ENCODE peak calls at places on chromosomes 3 and 15, in five cellular contexts. E, J, Y, Q and T are unnamed samples.

GRCh38 chr3:170802164-170803151 is 67.5 kb downstream of the RPL22L1 start:
- DNase-seq in E (no peak), J (no peak), Y (peak), Q (no peak), T (no peak)

GRCh38 chr3:45950686-45951600 is 7.7 kb downstream of the CXCR6 start:
- DNase-seq in E (no peak), J (peak), Y (no peak), Q (no peak), T (no peak)

GRCh38 chr3:149495581-149496125 is 21.2 kb downstream of the TM4SF4 start:
- DNase-seq in E (no peak), J (no peak), Y (no peak), Q (no peak), T (no peak)

GRCh38 chr3:39137435-39137936 is 15.9 kb downstream of the CSRNP1 start:
- DNase-seq in E (no peak), J (no peak), Y (no peak), Q (no peak), T (no peak)

GRCh38 chr3:124032351-124032880 is 40.5 kb upstream of the ROPN1 start:
- DNase-seq in E (no peak), J (no peak), Y (no peak), Q (no peak), T (peak)

GRCh38 chr3:10309736-10310135 is 11.2 kb downstream of the SEC13 start:
- DNase-seq in E (no peak), J (no peak), Y (peak), Q (no peak), T (no peak)

GRCh38 chr3:187296915-187297314 is 5.4 kb upstream of the MASP1 start:
- DNase-seq in E (no peak), J (no peak), Y (peak), Q (no peak), T (no peak)

GRCh38 chr15:95887666-95888480 is 442.6 kb upstream of the NR2F2 start:
- DNase-seq in E (no peak), J (no peak), Y (peak), Q (no peak), T (no peak)

GRCh38 chr3:178198329-178198728 is 337.9 kb upstream of the KCNMB2 start:
- DNase-seq in E (no peak), J (no peak), Y (peak), Q (no peak), T (no peak)

GRCh38 chr3:189652042-189652441 is 20.9 kb downstream of the TP63 start:
- DNase-seq in E (no peak), J (no peak), Y (peak), Q (no peak), T (no peak)

GRCh38 chr3:134294302-134294925 is 43.8 kb upstream of the RYK start:
- DNase-seq in E (no peak), J (no peak), Y (no peak), Q (no peak), T (no peak)

GRCh38 chr3:66367979-66368378 is 132.8 kb downstream of the LRIG1 start:
- DNase-seq in E (no peak), J (no peak), Y (no peak), Q (no peak), T (no peak)

GRCh38 chr3:99674086-99674789 is 35.8 kb downstream of the COL8A1 start:
- DNase-seq in E (no peak), J (no peak), Y (peak), Q (no peak), T (peak)

GRCh38 chr3:40042752-40043443 is 233.5 kb downstream of the MYRIP start:
- DNase-seq in E (no peak), J (no peak), Y (no peak), Q (no peak), T (no peak)

GRCh38 chr3:157871248-157871647 is 235.0 kb downstream of the SHOX2 start:
- DNase-seq in E (no peak), J (no peak), Y (no peak), Q (no peak), T (no peak)

GRCh38 chr3:123098411-123099330 is 31.8 kb downstream of the PDIA5 start:
- DNase-seq in E (peak), J (peak), Y (no peak), Q (no peak), T (no peak)

GRCh38 chr3:12638105-12638504 is 25.8 kb downstream of the RAF1 start:
- DNase-seq in E (no peak), J (no peak), Y (peak), Q (peak), T (no peak)

GRCh38 chr3:49779378-49780079 is 6.8 kb downstream of the IP6K1 start:
- DNase-seq in E (no peak), J (no peak), Y (no peak), Q (no peak), T (no peak)

GRCh38 chr15:41927516-41927915 is 33.7 kb upstream of the SPTBN5 start:
- DNase-seq in E (no peak), J (no peak), Y (no peak), Q (no peak), T (no peak)

DNA sequence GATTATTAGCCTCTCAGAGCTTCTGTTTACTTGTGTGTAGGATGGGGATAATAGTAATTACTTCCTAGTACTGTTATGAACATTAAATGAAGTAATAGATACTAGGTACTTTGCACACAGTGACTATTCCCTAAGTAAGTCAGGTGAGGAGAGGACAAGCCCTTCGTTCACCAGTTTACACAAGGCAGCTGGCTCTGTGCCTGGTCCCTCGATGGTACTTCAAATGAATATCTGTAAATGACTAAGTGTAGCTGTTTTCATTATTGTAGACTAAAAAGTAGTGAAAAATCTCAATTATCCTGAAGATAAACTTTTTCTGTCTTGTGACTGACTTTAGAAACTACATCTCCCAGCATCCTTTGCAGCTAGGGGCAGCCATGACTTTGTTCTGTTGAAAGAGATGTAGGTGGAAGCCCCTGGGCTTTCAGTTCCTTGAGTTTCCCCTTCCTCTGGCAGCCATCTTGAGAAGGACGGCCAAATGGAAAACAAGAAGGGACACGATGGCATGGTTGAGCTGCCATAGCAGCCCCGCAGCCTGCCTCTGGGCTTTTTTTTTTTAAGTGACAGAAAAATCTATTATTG is 11.7 kb upstream of the WNT7A start:
- DNase-seq in E (no peak), J (peak), Y (no peak), Q (no peak), T (peak)
- TF ChIP-seq POLR2A in E (no peak), J (no peak), Y (no peak), Q (no peak), T (no peak)

DNA sequence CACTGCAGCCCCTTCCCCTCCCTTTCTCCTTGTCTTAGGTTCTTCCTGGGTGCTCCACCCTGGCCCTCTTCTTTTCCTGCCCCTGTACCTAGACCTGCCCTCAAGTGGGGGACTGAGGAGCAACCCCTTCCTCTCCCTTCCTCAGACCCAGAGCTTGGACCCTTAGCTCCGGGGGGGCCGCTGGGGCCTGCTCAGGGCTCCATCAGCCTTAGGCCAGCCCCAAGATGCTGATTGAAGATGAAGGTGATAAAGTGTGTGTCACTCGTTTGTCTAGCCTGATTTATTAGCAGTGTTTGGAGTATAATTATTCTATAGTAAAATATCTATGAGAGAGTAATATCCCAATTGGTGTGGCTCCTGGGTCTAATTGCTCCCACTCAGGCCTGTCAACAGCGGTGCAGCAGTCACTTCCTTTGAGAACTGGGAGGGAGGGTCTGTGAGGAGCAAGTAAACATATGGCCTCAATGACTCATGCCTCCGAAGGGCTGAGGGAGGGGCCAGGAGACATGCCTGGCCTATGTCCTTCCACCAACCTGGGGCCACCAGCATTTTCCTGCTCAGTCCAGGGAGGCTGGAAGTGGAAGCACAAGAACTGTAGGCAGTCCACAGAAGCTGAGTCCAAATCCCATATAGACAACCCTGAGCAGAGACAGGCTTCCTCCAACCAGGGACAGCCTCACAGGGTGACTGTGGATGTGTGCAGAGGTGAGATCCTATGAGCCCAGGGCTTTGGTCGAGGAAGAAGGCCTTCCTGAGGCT is 123.2 kb downstream of the DNAJB8 start:
- DNase-seq in E (no peak), J (peak), Y (peak), Q (peak), T (no peak)
- H3K27ac ChIP-seq in E (peak), J (no peak), Y (no peak), Q (peak), T (no peak)

DNA sequence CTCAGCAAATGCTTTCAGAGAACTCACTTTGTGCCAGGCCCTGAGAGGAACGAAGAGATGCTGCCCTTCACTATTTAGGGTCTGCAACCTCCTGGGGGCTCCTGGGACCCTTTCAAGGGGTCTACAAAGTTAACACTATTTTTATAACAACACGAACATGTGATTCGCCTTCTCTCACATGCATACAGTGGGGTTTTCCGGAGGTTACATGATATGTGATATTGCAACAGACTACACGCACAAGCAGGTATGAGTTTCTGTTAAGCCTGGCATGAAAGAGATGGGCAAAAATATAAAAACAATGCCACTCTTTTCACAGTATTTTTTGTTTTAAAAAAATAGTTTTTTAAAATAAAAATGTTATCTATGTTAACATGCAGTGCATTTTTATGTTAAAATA is 10.3 kb downstream of the STARD5 start:
- DNase-seq in E (no peak), J (no peak), Y (peak), Q (no peak), T (no peak)
- H3K4me3 ChIP-seq in E (no peak), J (no peak), Y (no peak), Q (no peak), T (no peak)

GRCh38 chr15:83112233-83112958 is 5.0 kb downstream of the TM6SF1 start:
- DNase-seq in E (no peak), J (no peak), Y (peak), Q (no peak), T (no peak)
- TF ChIP-seq POLR2A in E (no peak), J (no peak), Y (no peak), Q (no peak), T (no peak)

GRCh38 chr15:63492541-63493077 is 11.8 kb upstream of the USP3 start:
- DNase-seq in E (no peak), J (no peak), Y (peak), Q (no peak), T (no peak)
- H3K27ac ChIP-seq in E (no peak), J (peak), Y (peak), Q (no peak), T (no peak)

GRCh38 chr15:81174125-81174524 is 22.6 kb upstream of the IL16 start:
- DNase-seq in E (no peak), J (no peak), Y (no peak), Q (no peak), T (no peak)

GRCh38 chr15:81174759-81175327 is 21.8 kb upstream of the IL16 start:
- DNase-seq in E (no peak), J (no peak), Y (no peak), Q (no peak), T (no peak)

GRCh38 chr15:81170504-81170903 is 26.2 kb upstream of the IL16 start:
- DNase-seq in E (no peak), J (no peak), Y (no peak), Q (no peak), T (no peak)

GRCh38 chr15:81168680-81169079 is 28.0 kb upstream of the IL16 start:
- DNase-seq in E (no peak), J (no peak), Y (no peak), Q (no peak), T (no peak)

GRCh38 chr15:81171286-81171685 is 25.4 kb upstream of the IL16 start:
- DNase-seq in E (no peak), J (no peak), Y (no peak), Q (no peak), T (no peak)
- H3K4me3 ChIP-seq in E (no peak), J (no peak), Y (no peak), Q (no peak), T (no peak)

DNA sequence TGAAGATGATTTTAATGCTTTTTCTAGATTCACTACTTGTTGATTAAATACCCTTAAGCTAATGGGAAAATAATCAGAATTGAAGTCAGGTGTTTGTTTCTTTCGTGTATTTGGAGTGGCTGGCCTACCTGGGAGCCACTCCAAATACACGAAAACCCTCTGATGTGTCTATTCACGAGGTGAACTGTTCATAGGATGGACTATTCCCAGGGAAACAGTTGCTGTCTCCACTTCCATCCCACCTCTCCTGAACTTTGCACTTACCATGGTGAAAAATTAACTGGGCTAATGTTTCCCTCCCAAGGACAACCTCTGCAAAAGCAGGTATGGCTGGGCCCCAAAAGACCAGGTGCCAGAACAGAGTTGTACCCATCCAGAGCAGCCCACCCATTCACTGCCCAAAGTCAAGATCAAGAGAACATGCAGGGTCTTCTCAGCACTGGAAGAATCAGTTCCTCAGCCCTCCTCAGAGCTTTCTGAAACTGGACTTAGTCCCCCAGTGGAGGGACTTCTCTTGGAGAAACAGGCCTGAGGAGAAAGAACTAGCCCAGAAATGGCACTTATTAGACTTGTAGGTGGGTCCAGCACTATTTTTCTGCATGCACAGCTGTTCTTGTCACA is 2.9 kb upstream of the SMAD3 start:
- DNase-seq in E (no peak), J (no peak), Y (no peak), Q (peak), T (no peak)
- TF ChIP-seq POLR2A in E (no peak), J (no peak), Y (no peak), Q (no peak), T (no peak)

GRCh38 chr15:70318594-70318993 is 220.9 kb upstream of the TLE3 start:
- DNase-seq in E (no peak), J (no peak), Y (no peak), Q (no peak), T (no peak)
- H3K27ac ChIP-seq in E (peak), J (no peak), Y (peak), Q (no peak), T (no peak)